ENCODE peak calls at places on chromosomes 6 and 20, in four cellular contexts. One of them, this sample, is unnamed.

GRCh38 chr6:135782517-135782916 is 69.0 kb upstream of the PDE7B start:
- DNase-seq in mammary epithelial cell: no peak
- DNase-seq in body of pancreas: no peak
- DNase-seq in nephron progenitor cell: no peak
- DNase-seq in this sample: no peak

GRCh38 chr6:17869010-17869752 is 118.3 kb downstream of the KIF13A start:
- DNase-seq in body of pancreas: no peak
- DNase-seq in mammary epithelial cell: peak; percentile 72
- DNase-seq in nephron progenitor cell: no peak
- DNase-seq in this sample: no peak

GRCh38 chr6:147192278-147192911 is 11.8 kb upstream of the STXBP5 start:
- DNase-seq in nephron progenitor cell: no peak
- DNase-seq in mammary epithelial cell: no peak
- DNase-seq in body of pancreas: peak; percentile 27
- DNase-seq in this sample: no peak

GRCh38 chr6:99822741-99823512 is 171.1 kb downstream of the MCHR2 start:
- DNase-seq in body of pancreas: peak; percentile 10
- DNase-seq in mammary epithelial cell: peak; percentile 69
- DNase-seq in nephron progenitor cell: peak; percentile 9
- DNase-seq in this sample: no peak

GRCh38 chr6:42100029-42100901 is 42.2 kb downstream of the C6orf132 start:
- DNase-seq in mammary epithelial cell: peak; percentile 82
- DNase-seq in nephron progenitor cell: no peak
- DNase-seq in body of pancreas: no peak
- DNase-seq in this sample: no peak

GRCh38 chr6:116003668-116004067 is 57.0 kb downstream of the FRK start:
- DNase-seq in mammary epithelial cell: no peak
- DNase-seq in body of pancreas: no peak
- DNase-seq in nephron progenitor cell: no peak
- DNase-seq in this sample: no peak

GRCh38 chr6:27176096-27176495 is 71.4 kb upstream of the PRSS16 start:
- DNase-seq in nephron progenitor cell: no peak
- DNase-seq in mammary epithelial cell: no peak
- DNase-seq in body of pancreas: no peak
- DNase-seq in this sample: no peak

GRCh38 chr6:156720739-156721714 is 56.2 kb upstream of the ARID1B start:
- DNase-seq in nephron progenitor cell: no peak
- DNase-seq in mammary epithelial cell: peak; percentile 89
- DNase-seq in body of pancreas: peak; percentile 75
- DNase-seq in this sample: no peak

GRCh38 chr6:42451146-42451594 is 556 bp downstream of the TRERF1 start:
- DNase-seq in mammary epithelial cell: no peak
- DNase-seq in nephron progenitor cell: no peak
- DNase-seq in body of pancreas: no peak
- DNase-seq in this sample: no peak

GRCh38 chr6:15264902-15265761 is 19.3 kb downstream of the JARID2 start:
- DNase-seq in body of pancreas: peak; percentile 21
- DNase-seq in nephron progenitor cell: peak; percentile 20
- DNase-seq in mammary epithelial cell: no peak
- DNase-seq in this sample: no peak

DNA sequence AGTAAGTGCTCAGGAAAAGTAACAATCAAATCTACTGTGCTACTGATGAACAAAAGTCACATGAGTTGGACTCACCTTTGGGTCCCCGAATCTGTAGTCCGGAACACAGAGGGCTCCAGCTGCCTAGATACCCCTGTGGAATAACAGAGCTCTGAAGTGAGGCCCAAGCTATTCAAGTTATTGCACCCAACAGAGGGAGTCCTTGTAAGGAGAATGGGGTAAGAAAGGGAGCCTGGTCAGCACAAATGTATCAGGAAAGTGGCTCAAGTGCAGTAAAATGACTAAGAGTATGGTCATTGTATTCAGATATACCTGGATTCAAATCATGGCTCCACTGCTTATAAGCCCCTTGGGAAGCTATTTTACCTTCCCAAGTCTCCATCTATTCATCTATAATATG is 20.9 kb downstream of the EDN1 start:
- DNase-seq in nephron progenitor cell: no peak
- DNase-seq in mammary epithelial cell: peak; percentile 56
- DNase-seq in body of pancreas: peak; percentile 26
- DNase-seq in this sample: no peak
- TF ChIP-seq CTCF in nephron progenitor cell: no peak
- TF ChIP-seq CTCF in mammary epithelial cell: no peak
- TF ChIP-seq CTCF in body of pancreas: no peak
- TF ChIP-seq CTCF in this sample: no peak

GRCh38 chr20:47883186-47883585 is 97.9 kb upstream of the SULF2 start:
- DNase-seq in nephron progenitor cell: no peak
- DNase-seq in body of pancreas: no peak
- DNase-seq in mammary epithelial cell: no peak
- DNase-seq in this sample: no peak
- TF ChIP-seq CTCF in nephron progenitor cell: no peak
- TF ChIP-seq CTCF in body of pancreas: no peak
- TF ChIP-seq CTCF in mammary epithelial cell: no peak
- TF ChIP-seq CTCF in this sample: no peak

GRCh38 chr6:30721198-30722024 is 1.3 kb downstream of the TUBB start:
- DNase-seq in mammary epithelial cell: peak; percentile 82
- DNase-seq in body of pancreas: peak; percentile 93
- DNase-seq in nephron progenitor cell: peak; percentile 95
- DNase-seq in this sample: peak; percentile 97
- TF ChIP-seq CTCF in mammary epithelial cell: no peak
- TF ChIP-seq CTCF in body of pancreas: peak; percentile 71
- TF ChIP-seq CTCF in nephron progenitor cell: peak; percentile 10
- TF ChIP-seq CTCF in this sample: peak; percentile 58

GRCh38 chr20:36830791-36831691 is 44.9 kb upstream of the TLDC2 start:
- DNase-seq in body of pancreas: no peak
- DNase-seq in nephron progenitor cell: no peak
- DNase-seq in mammary epithelial cell: no peak
- DNase-seq in this sample: no peak
- TF ChIP-seq CTCF in body of pancreas: no peak
- TF ChIP-seq CTCF in nephron progenitor cell: no peak
- TF ChIP-seq CTCF in mammary epithelial cell: peak; percentile 36
- TF ChIP-seq CTCF in this sample: no peak

DNA sequence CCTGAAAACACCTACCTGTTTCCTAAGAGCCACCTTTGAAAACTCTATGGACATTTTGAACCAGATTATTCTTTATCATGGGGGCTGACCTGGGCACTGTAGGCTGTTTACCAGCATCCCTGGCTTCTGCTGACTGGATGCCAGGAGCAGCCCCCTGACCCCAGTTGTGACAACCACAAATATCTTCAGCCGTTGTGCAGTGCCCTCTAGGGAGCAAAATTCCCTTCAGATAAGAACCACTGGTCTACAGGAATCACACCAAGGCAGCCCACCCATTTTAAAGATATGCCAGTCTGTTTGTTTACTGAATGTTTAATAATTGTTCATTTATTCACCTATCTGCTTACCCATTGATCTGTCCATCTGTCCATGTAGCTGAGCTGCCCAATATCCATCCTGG is 276.9 kb downstream of the NRN1 start:
- DNase-seq in mammary epithelial cell: no peak
- DNase-seq in nephron progenitor cell: no peak
- DNase-seq in body of pancreas: no peak
- DNase-seq in this sample: no peak
- TF ChIP-seq CTCF in mammary epithelial cell: no peak
- TF ChIP-seq CTCF in nephron progenitor cell: no peak
- TF ChIP-seq CTCF in body of pancreas: no peak
- TF ChIP-seq CTCF in this sample: no peak

DNA sequence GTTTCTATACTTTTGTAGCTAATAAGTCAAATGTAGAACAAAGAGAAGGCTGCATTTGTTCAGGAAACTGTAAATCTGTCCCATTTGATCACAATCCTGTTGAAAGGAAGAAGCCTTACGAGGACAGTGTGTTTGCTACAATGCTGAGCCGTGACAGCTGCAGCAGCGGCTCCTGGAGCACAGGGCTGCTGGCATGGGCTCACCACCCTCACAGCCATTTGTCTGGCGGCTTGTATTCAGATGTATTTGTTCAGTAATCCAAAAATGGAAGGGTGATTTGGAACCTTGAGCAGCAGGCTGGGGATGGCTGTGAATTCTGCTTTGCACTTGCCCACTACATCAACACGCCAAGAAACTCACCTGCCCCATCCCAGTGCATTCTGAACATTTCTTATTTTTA is 5.6 kb downstream of the TUBB2A start:
- DNase-seq in body of pancreas: peak; percentile 53
- DNase-seq in nephron progenitor cell: no peak
- DNase-seq in mammary epithelial cell: no peak
- DNase-seq in this sample: no peak
- TF ChIP-seq CTCF in body of pancreas: no peak
- TF ChIP-seq CTCF in nephron progenitor cell: no peak
- TF ChIP-seq CTCF in mammary epithelial cell: no peak
- TF ChIP-seq CTCF in this sample: no peak

This sample was measured in osteocyte.